ENCODE peak calls at places on chromosomes 5 and 9, in nine cellular contexts. Q, A, E, F, I, T, Z, P and S are unnamed samples.
A peak's percentile ranks its signal among the peaks of the same experiment; 100 is the strongest.

GRCh38 chr9:94833802-94834201 is 107.3 kb downstream of the AOPEP start:
- DNase-seq in Q (no peak), A (no peak), E (no peak), F (no peak), I (no peak), T (no peak), Z (no peak), P (no peak), S (no peak)

GRCh38 chr5:33023649-33024048 is 312.5 kb downstream of the NPR3 start:
- DNase-seq in Q (no peak), A (no peak), E (no peak), F (no peak), I (no peak), T (no peak), Z (no peak), P (no peak), S (no peak)

GRCh38 chr5:113042491-113043243 is 66.1 kb downstream of the DCP2 start:
- DNase-seq in Q (no peak), A (no peak), E (no peak), F (no peak), I (no peak), T (no peak), Z (no peak), P (no peak), S (no peak)

GRCh38 chr5:139298242-139298641 is 4.7 kb downstream of the MATR3 start:
- DNase-seq in Q (no peak), A (no peak), E (no peak), F (no peak), I (no peak), T (no peak), Z (no peak), P (no peak), S (no peak)

GRCh38 chr9:91207889-91208651 is 153.6 kb downstream of the AUH start:
- DNase-seq in Q (no peak), A (no peak), E (peak; percentile 43), F (peak; percentile 52), I (no peak), T (peak; percentile 51), Z (no peak), P (no peak), S (no peak)

GRCh38 chr5:6722015-6722414 is 8.8 kb downstream of the TENT4A start:
- DNase-seq in Q (no peak), A (no peak), E (peak; percentile 40), F (no peak), I (no peak), T (no peak), Z (no peak), P (no peak), S (no peak)

GRCh38 chr9:125393426-125393825 is 131.8 kb downstream of the GAPVD1 start:
- DNase-seq in Q (no peak), A (no peak), E (no peak), F (peak; percentile 88), I (no peak), T (peak; percentile 58), Z (no peak), P (no peak), S (no peak)

GRCh38 chr5:169125571-169125970 is 175.4 kb downstream of the SLIT3 start:
- DNase-seq in Q (no peak), A (no peak), E (no peak), F (no peak), I (no peak), T (no peak), Z (no peak), P (no peak), S (no peak)

GRCh38 chr5:131773805-131774204 is 23.0 kb downstream of the FNIP1 start:
- DNase-seq in Q (no peak), A (no peak), E (no peak), F (peak; percentile 41), I (no peak), T (no peak), Z (no peak), P (no peak), S (no peak)

GRCh38 chr5:131109540-131110255 is 55.4 kb downstream of the HINT1 start:
- DNase-seq in Q (peak; percentile 3), A (peak; percentile 38), E (peak; percentile 57), F (peak; percentile 31), I (no peak), T (peak; percentile 48), Z (no peak), P (no peak), S (no peak)

GRCh38 chr9:135671591-135672041 is 8.5 kb downstream of the LCN9 start:
- DNase-seq in Q (no peak), A (no peak), E (no peak), F (no peak), I (no peak), T (no peak), Z (no peak), P (no peak), S (peak; percentile 87)

GRCh38 chr9:115133649-115134048 is 15.7 kb upstream of the TNC start:
- DNase-seq in Q (no peak), A (no peak), E (peak; percentile 70), F (peak; percentile 81), I (no peak), T (peak; percentile 91), Z (no peak), P (no peak), S (no peak)

GRCh38 chr5:136032564-136032963 is 3.8 kb downstream of the TGFBI start:
- DNase-seq in Q (no peak), A (no peak), E (peak; percentile 75), F (peak; percentile 86), I (no peak), T (peak; percentile 74), Z (no peak), P (no peak), S (no peak)

GRCh38 chr9:101383361-101383760 is 1.4 kb downstream of the BAAT start:
- DNase-seq in Q (no peak), A (no peak), E (no peak), F (no peak), I (no peak), T (peak; percentile 76), Z (no peak), P (no peak), S (no peak)

GRCh38 chr5:73615085-73615484 is 10.9 kb upstream of the ARHGEF28 start:
- DNase-seq in Q (no peak), A (no peak), E (no peak), F (no peak), I (no peak), T (peak; percentile 60), Z (no peak), P (no peak), S (no peak)

GRCh38 chr5:16894236-16895057 is 41.6 kb downstream of the MYO10 start:
- DNase-seq in Q (no peak), A (no peak), E (peak; percentile 63), F (peak; percentile 99), I (no peak), T (peak; percentile 86), Z (no peak), P (no peak), S (no peak)

GRCh38 chr5:1524799-1525623 is 1.3 kb upstream of the LPCAT1 start:
- DNase-seq in Q (no peak), A (no peak), E (no peak), F (no peak), I (peak; percentile 28), T (no peak), Z (peak; percentile 49), P (peak; percentile 43), S (no peak)

GRCh38 chr5:16736158-16736994 is 119.6 kb upstream of the RETREG1 start:
- DNase-seq in Q (no peak), A (no peak), E (peak; percentile 41), F (peak; percentile 65), I (peak; percentile 76), T (peak; percentile 75), Z (peak; percentile 71), P (no peak), S (peak; percentile 66)

GRCh38 chr5:160486573-160486972 is 64.9 kb downstream of the PTTG1 start:
- DNase-seq in Q (no peak), A (no peak), E (no peak), F (no peak), I (no peak), T (no peak), Z (no peak), P (no peak), S (no peak)

GRCh38 chr9:131530546-131530929 is 525 bp downstream of the UCK1 start:
- DNase-seq in Q (no peak), A (no peak), E (peak; percentile 66), F (peak; percentile 61), I (peak; percentile 35), T (peak; percentile 74), Z (peak; percentile 61), P (peak; percentile 62), S (no peak)

GRCh38 chr5:134289509-134290113 is 63.7 kb upstream of the PPP2CA start:
- DNase-seq in Q (peak; percentile 8), A (peak; percentile 49), E (peak; percentile 78), F (peak; percentile 77), I (peak; percentile 58), T (peak; percentile 81), Z (no peak), P (no peak), S (peak; percentile 65)

GRCh38 chr9:96135071-96135825 is 166.7 kb downstream of the HSD17B3 start:
- DNase-seq in Q (no peak), A (no peak), E (no peak), F (peak; percentile 35), I (no peak), T (no peak), Z (no peak), P (no peak), S (no peak)

GRCh38 chr5:66807743-66808142 is 211.6 kb downstream of the MAST4 start:
- DNase-seq in Q (no peak), A (no peak), E (peak; percentile 70), F (peak; percentile 80), I (no peak), T (peak; percentile 72), Z (no peak), P (no peak), S (no peak)

GRCh38 chr9:79346350-79347020 is 225.3 kb upstream of the TLE4 start:
- DNase-seq in Q (no peak), A (no peak), E (peak; percentile 14), F (peak; percentile 46), I (no peak), T (no peak), Z (no peak), P (no peak), S (no peak)

GRCh38 chr5:73519531-73520283 is 21.5 kb downstream of the BTF3 start:
- DNase-seq in Q (peak; percentile 56), A (peak; percentile 72), E (peak; percentile 92), F (peak; percentile 81), I (peak; percentile 74), T (peak; percentile 82), Z (no peak), P (no peak), S (peak; percentile 88)

GRCh38 chr9:36839131-36839885 is 194.8 kb downstream of the PAX5 start:
- DNase-seq in Q (no peak), A (no peak), E (no peak), F (no peak), I (no peak), T (no peak), Z (no peak), P (no peak), S (no peak)